ENCODE peak calls at places on chromosomes 13 and 19, in six cellular contexts. B is AG10803; V is CD4-positive, alpha-beta T cell; S is left ventricle myocardium superior; W is NCI-H748 treated with DMSO at 0.1 percent for 48 hours; I is iris pigment epithelial cell. T is an unnamed sample.

GRCh38 chr19:34428549-34429285 is 536 bp downstream of the UBA2 start:
- DNase-seq in B (peak), V (peak), S (peak), W (no peak), I (peak), T (peak)

GRCh38 chr13:73741742-73742141 is 392.5 kb downstream of the KLF12 start:
- DNase-seq in B (no peak), V (no peak), S (no peak), W (no peak), I (no peak), T (no peak)

GRCh38 chr13:41352935-41353801 is 42.1 kb downstream of the NAA16 start:
- DNase-seq in B (peak), V (peak), S (no peak), W (no peak), I (peak), T (peak)

GRCh38 chr13:102309110-102309509 is 92.7 kb downstream of the FGF14 start:
- DNase-seq in B (no peak), V (no peak), S (peak), W (no peak), I (no peak), T (no peak)

GRCh38 chr13:66367356-66367755 is 862.8 kb downstream of the PCDH9 start:
- DNase-seq in B (no peak), V (no peak), S (no peak), W (no peak), I (peak), T (no peak)

GRCh38 chr19:8064866-8065486 is 12.4 kb downstream of the CCL25 start:
- DNase-seq in B (no peak), V (no peak), S (no peak), W (no peak), I (no peak), T (no peak)

GRCh38 chr13:45847554-45848224 is 3.9 kb downstream of the SIAH3 start:
- DNase-seq in B (no peak), V (peak), S (peak), W (no peak), I (peak), T (peak)

GRCh38 chr19:16385296-16385695 is 60.7 kb downstream of the KLF2 start:
- DNase-seq in B (no peak), V (no peak), S (no peak), W (no peak), I (no peak), T (no peak)

GRCh38 chr13:39130298-39130697 is 92.0 kb downstream of the NHLRC3 start:
- DNase-seq in B (no peak), V (no peak), S (no peak), W (no peak), I (no peak), T (no peak)

GRCh38 chr13:42746846-42747245 is 34.5 kb upstream of the FAM216B start:
- DNase-seq in B (no peak), V (no peak), S (no peak), W (no peak), I (no peak), T (no peak)

GRCh38 chr13:26589754-26590153 is 32.3 kb downstream of the WASF3 start:
- DNase-seq in B (peak), V (no peak), S (peak), W (no peak), I (peak), T (peak)

GRCh38 chr13:113205428-113205931 is 3.0 kb downstream of the PCID2 start:
- DNase-seq in B (no peak), V (no peak), S (no peak), W (no peak), I (peak), T (peak)

T was measured in fibroblast of pulmonary artery.